ENCODE peak calls at places on chromosome 14, in nine cellular contexts. G, D, P, R, V, J, M, L and X are unnamed samples.

GRCh38 chr14:102232348-102232625 is 72.7 kb downstream of the MOK start:
- DNase-seq in G (no peak), D (no peak), P (no peak), R (no peak), V (no peak), J (no peak), M (no peak), L (no peak), X (no peak)

GRCh38 chr14:102602421-102603292 is 10.2 kb downstream of the RCOR1 start:
- DNase-seq in G (no peak), D (no peak), P (no peak), R (no peak), V (no peak), J (no peak), M (no peak), L (no peak), X (no peak)

GRCh38 chr14:93946104-93946503 is 19.0 kb downstream of the FAM181A start:
- DNase-seq in G (no peak), D (no peak), P (no peak), R (no peak), V (no peak), J (no peak), M (no peak), L (no peak), X (no peak)

GRCh38 chr14:61147369-61147897 is 133.7 kb downstream of the TMEM30B start:
- DNase-seq in G (no peak), D (no peak), P (no peak), R (no peak), V (no peak), J (no peak), M (no peak), L (no peak), X (peak)

GRCh38 chr14:70906785-70907171 is 481 bp upstream of the PCNX1 start:
- DNase-seq in G (no peak), D (no peak), P (no peak), R (no peak), V (no peak), J (no peak), M (no peak), L (no peak), X (no peak)

GRCh38 chr14:96168581-96168980 is 36.1 kb upstream of the BDKRB2 start:
- DNase-seq in G (no peak), D (no peak), P (no peak), R (no peak), V (no peak), J (no peak), M (no peak), L (no peak), X (no peak)

GRCh38 chr14:94164685-94165431 is 9.3 kb upstream of the PPP4R4 start:
- DNase-seq in G (no peak), D (no peak), P (no peak), R (no peak), V (no peak), J (no peak), M (no peak), L (no peak), X (no peak)

GRCh38 chr14:103207038-103207403 is 83.8 kb downstream of the TNFAIP2 start:
- DNase-seq in G (no peak), D (peak), P (no peak), R (no peak), V (peak), J (no peak), M (no peak), L (peak), X (no peak)

GRCh38 chr14:68464716-68465115 is 328.2 kb downstream of the ZFP36L1 start:
- DNase-seq in G (no peak), D (no peak), P (peak), R (no peak), V (peak), J (no peak), M (no peak), L (peak), X (no peak)

GRCh38 chr14:104967414-104968152 is 10.6 kb downstream of the AHNAK2 start:
- DNase-seq in G (no peak), D (no peak), P (no peak), R (no peak), V (peak), J (no peak), M (no peak), L (peak), X (no peak)

GRCh38 chr14:106681161-106681955 is 1155.0 kb downstream of the TMEM121 start:
- DNase-seq in G (no peak), D (no peak), P (no peak), R (no peak), V (no peak), J (no peak), M (no peak), L (no peak), X (no peak)

GRCh38 chr14:21326972-21327371 is 47.1 kb downstream of the RPGRIP1 start:
- DNase-seq in G (no peak), D (no peak), P (no peak), R (no peak), V (no peak), J (no peak), M (no peak), L (no peak), X (no peak)

GRCh38 chr14:49879683-49880204 is 13.1 kb upstream of the ARF6 start:
- DNase-seq in G (peak), D (no peak), P (peak), R (peak), V (peak), J (peak), M (no peak), L (peak), X (peak)

GRCh38 chr14:52068741-52069616 is at the start of gene NID2:
- DNase-seq in G (no peak), D (no peak), P (no peak), R (no peak), V (peak), J (peak), M (peak), L (no peak), X (no peak)

GRCh38 chr14:46661728-46662127 is 10.1 kb upstream of the RPL10L start:
- DNase-seq in G (no peak), D (no peak), P (no peak), R (no peak), V (no peak), J (no peak), M (no peak), L (no peak), X (no peak)

GRCh38 chr14:89325299-89325883 is 91.6 kb downstream of the FOXN3 start:
- DNase-seq in G (no peak), D (no peak), P (no peak), R (no peak), V (no peak), J (no peak), M (no peak), L (no peak), X (no peak)